ENCODE peak calls at places on chromosome 5, in seven cellular contexts. G is GM04504, I is nephron progenitor cell, U is neural crest cell, P is NCI-H1092, F is left ventricle myocardium inferior, D is astrocyte of the spinal cord. R is an unnamed sample.

GRCh38 chr5:134236820-134237219 is 10.9 kb upstream of the PPP2CA start:
- DNase-seq in G (no peak), I (no peak), U (no peak), P (no peak), F (no peak), D (no peak), R (no peak)

GRCh38 chr5:149227168-149227826 is 44.4 kb upstream of the AFAP1L1 start:
- DNase-seq in G (no peak), I (no peak), U (no peak), P (no peak), F (no peak), D (peak; percentile 45), R (no peak)

GRCh38 chr5:141605523-141606277 is 13.1 kb downstream of the DIAPH1 start:
- DNase-seq in G (no peak), I (no peak), U (no peak), P (no peak), F (peak; percentile 26), D (peak; percentile 38), R (no peak)

GRCh38 chr5:36152324-36153298 is 700 bp downstream of the SKP2 start:
- DNase-seq in G (no peak), I (peak; percentile 20), U (no peak), P (no peak), F (no peak), D (no peak), R (no peak)

GRCh38 chr5:65769539-65769938 is 47.5 kb downstream of the NLN start:
- DNase-seq in G (peak; percentile 65), I (no peak), U (no peak), P (peak; percentile 1), F (no peak), D (peak; percentile 95), R (no peak)

GRCh38 chr5:40960027-40960426 is 50.7 kb downstream of the C7 start:
- DNase-seq in G (no peak), I (no peak), U (no peak), P (no peak), F (no peak), D (no peak), R (no peak)

GRCh38 chr5:67209141-67209771 is 12.7 kb upstream of the CD180 start:
- DNase-seq in G (peak; percentile 29), I (peak; percentile 59), U (peak; percentile 74), P (peak; percentile 13), F (peak; percentile 40), D (peak; percentile 74), R (peak; percentile 52)

GRCh38 chr5:95446009-95446408 is 54.8 kb downstream of the FAM81B start:
- DNase-seq in G (peak; percentile 8), I (no peak), U (no peak), P (no peak), F (no peak), D (peak; percentile 57), R (no peak)

GRCh38 chr5:115968770-115969169 is 6.5 kb downstream of the LVRN start:
- DNase-seq in G (no peak), I (no peak), U (no peak), P (no peak), F (no peak), D (no peak), R (no peak)

GRCh38 chr5:127849891-127850290 is 146.7 kb downstream of the CCDC192 start:
- DNase-seq in G (no peak), I (no peak), U (no peak), P (no peak), F (no peak), D (no peak), R (no peak)

GRCh38 chr5:515273-515836 is 8.9 kb downstream of the SLC9A3 start:
- DNase-seq in G (no peak), I (no peak), U (no peak), P (no peak), F (no peak), D (no peak), R (no peak)

GRCh38 chr5:108148715-108149139 is 233.2 kb downstream of the FBXL17 start:
- DNase-seq in G (peak; percentile 8), I (no peak), U (no peak), P (peak; percentile 0), F (no peak), D (peak; percentile 20), R (no peak)

GRCh38 chr5:9601055-9601739 is 29.0 kb downstream of the TAS2R1 start:
- DNase-seq in G (no peak), I (no peak), U (no peak), P (no peak), F (no peak), D (no peak), R (no peak)

GRCh38 chr5:158313739-158314464 is 455.0 kb upstream of the CLINT1 start:
- DNase-seq in G (no peak), I (no peak), U (no peak), P (no peak), F (no peak), D (no peak), R (no peak)

GRCh38 chr5:132070460-132071337 is 2.9 kb upstream of the CSF2 start:
- DNase-seq in G (no peak), I (no peak), U (no peak), P (no peak), F (no peak), D (peak; percentile 18), R (no peak)

GRCh38 chr5:28958581-28958980 is 1920.2 kb upstream of the CDH9 start:
- DNase-seq in G (no peak), I (no peak), U (no peak), P (no peak), F (no peak), D (no peak), R (no peak)

GRCh38 chr5:62717211-62717927 is 138.8 kb downstream of the LRRC70 start:
- DNase-seq in G (no peak), I (no peak), U (no peak), P (no peak), F (no peak), D (no peak), R (no peak)

GRCh38 chr5:118990582-118990981 is 2.2 kb upstream of the DTWD2 start:
- DNase-seq in G (no peak), I (no peak), U (no peak), P (no peak), F (no peak), D (no peak), R (no peak)

GRCh38 chr5:64592942-64593341 is 87.1 kb downstream of the RGS7BP start:
- DNase-seq in G (no peak), I (no peak), U (no peak), P (no peak), F (no peak), D (no peak), R (no peak)

GRCh38 chr5:58985759-58986158 is 402.9 kb downstream of the RAB3C start:
- DNase-seq in G (no peak), I (no peak), U (no peak), P (no peak), F (no peak), D (no peak), R (no peak)

GRCh38 chr5:142104491-142104890 is 4.1 kb upstream of the NDFIP1 start:
- DNase-seq in G (no peak), I (no peak), U (no peak), P (no peak), F (no peak), D (no peak), R (no peak)

GRCh38 chr5:96809898-96810297 is 2.2 kb upstream of the ERAP1 start:
- DNase-seq in G (no peak), I (no peak), U (no peak), P (no peak), F (no peak), D (no peak), R (no peak)

GRCh38 chr5:134142088-134142487 is 27.6 kb downstream of the TCF7 start:
- DNase-seq in G (no peak), I (no peak), U (no peak), P (no peak), F (no peak), D (no peak), R (no peak)

GRCh38 chr5:10679336-10679988 is 81.6 kb downstream of the DAP start:
- DNase-seq in G (no peak), I (no peak), U (no peak), P (no peak), F (no peak), D (no peak), R (no peak)

GRCh38 chr5:149317281-149318048 is 27.8 kb upstream of the GRPEL2 start:
- DNase-seq in G (no peak), I (no peak), U (no peak), P (no peak), F (no peak), D (peak; percentile 58), R (peak; percentile 5)

GRCh38 chr5:69050214-69050613 is 43.6 kb upstream of the SLC30A5 start:
- DNase-seq in G (no peak), I (no peak), U (no peak), P (no peak), F (no peak), D (no peak), R (no peak)

GRCh38 chr5:16057277-16057676 is 122.3 kb downstream of the MARCHF11 start:
- DNase-seq in G (peak; percentile 12), I (no peak), U (no peak), P (no peak), F (no peak), D (no peak), R (no peak)

GRCh38 chr5:178626484-178627258 is at the start of gene CLK4:
- DNase-seq in G (peak; percentile 88), I (peak; percentile 93), U (peak; percentile 93), P (peak; percentile 76), F (peak; percentile 96), D (peak; percentile 95), R (peak; percentile 79)

GRCh38 chr5:123582570-123583293 is 70.8 kb downstream of the CSNK1G3 start:
- DNase-seq in G (no peak), I (no peak), U (no peak), P (no peak), F (no peak), D (no peak), R (no peak)

GRCh38 chr5:84249918-84250635 is 134.6 kb downstream of the EDIL3 start:
- DNase-seq in G (peak; percentile 34), I (no peak), U (no peak), P (no peak), F (no peak), D (peak; percentile 85), R (no peak)

GRCh38 chr5:67301285-67301904 is 104.8 kb upstream of the CD180 start:
- DNase-seq in G (peak; percentile 93), I (no peak), U (no peak), P (no peak), F (peak; percentile 66), D (peak; percentile 87), R (no peak)

GRCh38 chr5:179258922-179259730 is 86.1 kb downstream of the ADAMTS2 start:
- DNase-seq in G (peak; percentile 88), I (no peak), U (no peak), P (no peak), F (no peak), D (no peak), R (no peak)

R was measured in NCI-H1436.